ENCODE peak calls at places on chromosomes 3 and 15, in nine cellular contexts. B is stomach; T is iPS-NIHi11; Q is activated naive CD4-positive, alpha-beta T cell treated with anti-CD3 and anti-CD28 coated beads, Interleukin-2, amount 50 U/mL, for 72 hours; O is transverse colon; Y is myocyte; H is activated CD4-positive, alpha-beta T cell treated with anti-CD3 and anti-CD28 coated beads, Interleukin-2, amount 50 U/mL, for 24 hours; Z is H9; J is NCI-H226. W is an unnamed sample.

GRCh38 chr3:191523099-191523498 is 62.1 kb downstream of the PYDC2 start:
- DNase-seq in B (no peak), Q (no peak), J (no peak), H (no peak), T (no peak), Y (no peak), O (no peak), Z (no peak), W (no peak)

GRCh38 chr3:52253314-52254260 is 8.0 kb downstream of the PPM1M start:
- DNase-seq in Q (peak), O (peak), T (no peak), Y (no peak), Z (no peak), B (peak), H (no peak), J (peak), W (no peak)

GRCh38 chr3:37949866-37950265 is 40.7 kb upstream of the VILL start:
- DNase-seq in H (no peak), Q (no peak), J (no peak), Y (no peak), B (no peak), T (no peak), O (no peak), Z (no peak), W (peak)

GRCh38 chr3:136612512-136612911 is 139.7 kb downstream of the STAG1 start:
- DNase-seq in Q (no peak), T (no peak), Y (no peak), H (no peak), O (no peak), J (no peak), B (no peak), Z (no peak), W (no peak)

GRCh38 chr3:70597312-70597711 is 284.9 kb upstream of the MDFIC2 start:
- DNase-seq in B (no peak), J (no peak), Y (no peak), T (no peak), O (no peak), Z (no peak), Q (no peak), H (no peak), W (no peak)

GRCh38 chr3:17811633-17812032 is 69.2 kb upstream of the TBC1D5 start:
- DNase-seq in B (no peak), O (no peak), J (no peak), H (no peak), Z (no peak), T (no peak), Y (no peak), Q (no peak), W (no peak)

GRCh38 chr3:51718547-51719412 is 11.9 kb downstream of the GRM2 start:
- DNase-seq in Q (peak), T (peak), B (peak), Z (peak), O (peak), H (no peak), Y (peak), J (peak), W (peak)

GRCh38 chr3:9698293-9698692 is 5.3 kb upstream of the CPNE9 start:
- DNase-seq in O (no peak), B (no peak), H (no peak), Z (no peak), Y (no peak), Q (no peak), T (no peak), J (no peak), W (no peak)

GRCh38 chr3:135753506-135753905 is 212.0 kb upstream of the PPP2R3A start:
- DNase-seq in H (no peak), Z (no peak), Q (no peak), J (no peak), T (no peak), B (no peak), O (no peak), Y (no peak), W (no peak)

GRCh38 chr3:134250717-134251220 is at the start of gene RYK:
- DNase-seq in J (peak), O (peak), Q (peak), B (peak), Y (peak), Z (peak), H (peak), T (peak), W (peak)

GRCh38 chr3:123843668-123844067 is 40.5 kb downstream of the MYLK start:
- DNase-seq in Q (no peak), J (peak), O (no peak), Z (no peak), B (no peak), Y (no peak), H (no peak), T (peak), W (no peak)

GRCh38 chr3:157494581-157495281 is 8.5 kb downstream of the VEPH1 start:
- DNase-seq in H (no peak), Z (no peak), T (no peak), O (no peak), J (peak), Y (no peak), Q (no peak), B (no peak), W (no peak)

GRCh38 chr15:65870889-65871533 is 1.7 kb downstream of the RAB11A start:
- DNase-seq in Z (no peak), O (no peak), J (peak), B (no peak), T (peak), Y (peak), H (no peak), Q (no peak), W (peak)

GRCh38 chr15:98503970-98504369 is 144.4 kb upstream of the IGF1R start:
- DNase-seq in B (no peak), Z (no peak), Q (no peak), T (no peak), O (no peak), J (no peak), H (no peak), Y (no peak), W (no peak)

GRCh38 chr3:151034303-151034702 is 51.2 kb upstream of the MED12L start:
- DNase-seq in O (no peak), Y (no peak), T (no peak), J (no peak), Z (no peak), Q (no peak), H (no peak), B (no peak), W (no peak)

GRCh38 chr3:72722930-72723726 is 125.1 kb downstream of the SHQ1 start:
- DNase-seq in Z (no peak), H (no peak), O (peak), B (peak), Y (peak), Q (peak), T (no peak), J (no peak), W (peak)

GRCh38 chr15:42100021-42100800 is 5.8 kb upstream of the PLA2G4D start:
- DNase-seq in T (no peak), B (peak), Q (no peak), Y (no peak), H (no peak), O (no peak), J (no peak), Z (no peak), W (no peak)

GRCh38 chr3:12894629-12895028 is 53.3 kb upstream of the RPL32 start:
- DNase-seq in H (no peak), Z (no peak), J (no peak), B (no peak), Y (no peak), T (no peak), O (no peak), Q (no peak), W (no peak)

GRCh38 chr3:176937546-176937945 is 259.7 kb downstream of the TBL1XR1 start:
- DNase-seq in J (no peak), Q (no peak), Z (no peak), T (no peak), B (no peak), H (no peak), Y (no peak), O (no peak), W (no peak)

GRCh38 chr3:46624976-46625490 is 12.7 kb downstream of the FAM240A start:
- DNase-seq in T (peak), Q (no peak), Z (no peak), O (no peak), Y (peak), H (no peak), B (no peak), J (no peak), W (no peak)

GRCh38 chr3:77807312-77807711 is 767.4 kb downstream of the ROBO2 start:
- DNase-seq in H (no peak), Z (no peak), T (no peak), B (no peak), Q (no peak), O (no peak), J (no peak), Y (no peak), W (no peak)

GRCh38 chr15:93865610-93866009 is 365.8 kb upstream of the MCTP2 start:
- DNase-seq in O (no peak), H (no peak), J (no peak), Q (no peak), B (no peak), Z (no peak), T (no peak), Y (no peak), W (no peak)

GRCh38 chr15:40776537-40777141 is 6.9 kb downstream of the C15orf62 start:
- DNase-seq in T (no peak), H (no peak), O (no peak), J (peak), B (peak), Z (no peak), Q (no peak), Y (peak), W (no peak)

GRCh38 chr3:42340466-42340865 is 69.9 kb downstream of the LYZL4 start:
- DNase-seq in J (no peak), H (no peak), Q (no peak), B (no peak), T (no peak), Z (no peak), O (no peak), Y (no peak), W (no peak)

GRCh38 chr15:77851696-77852095 is 219.0 kb upstream of the LINGO1 start:
- DNase-seq in Y (peak), B (no peak), H (no peak), T (no peak), Q (no peak), O (no peak), J (no peak), Z (peak), W (peak)

GRCh38 chr3:47573190-47574172 is 5.2 kb downstream of the CSPG5 start:
- DNase-seq in T (no peak), J (no peak), Z (no peak), O (no peak), Y (no peak), B (no peak), H (no peak), Q (no peak), W (no peak)

GRCh38 chr3:176584413-176585176 is 612.7 kb downstream of the TBL1XR1 start:
- DNase-seq in J (peak), Q (no peak), H (no peak), T (no peak), Z (no peak), Y (no peak), B (no peak), O (no peak), W (no peak)

GRCh38 chr15:29636140-29636539 is 186.1 kb downstream of the TJP1 start:
- DNase-seq in J (no peak), O (peak), T (no peak), Z (no peak), H (no peak), B (no peak), Q (no peak), Y (peak), W (peak)

GRCh38 chr15:36365963-36366362 is 213.5 kb upstream of the CDIN1 start:
- DNase-seq in H (no peak), J (no peak), Z (no peak), Y (no peak), T (no peak), Q (no peak), B (no peak), O (no peak), W (no peak)

GRCh38 chr3:113245775-113246174 is 34.4 kb downstream of the BOC start:
- DNase-seq in T (no peak), J (no peak), Z (no peak), Q (no peak), H (no peak), O (no peak), Y (peak), B (no peak), W (no peak)

GRCh38 chr3:64783200-64783599 is 95.4 kb upstream of the ADAMTS9 start:
- DNase-seq in Q (no peak), Z (no peak), Y (no peak), B (no peak), T (no peak), J (no peak), H (no peak), O (no peak), W (no peak)

GRCh38 chr15:61155741-61156700 is 73.1 kb downstream of the RORA start:
- DNase-seq in B (no peak), O (peak), J (peak), Q (no peak), H (no peak), Z (no peak), T (no peak), Y (peak), W (no peak)

GRCh38 chr3:120642368-120642948 is 39.6 kb downstream of the HGD start:
- DNase-seq in B (no peak), Y (peak), T (no peak), H (no peak), Q (no peak), O (no peak), Z (no peak), J (peak), W (no peak)

GRCh38 chr3:128174645-128175590 is 21.6 kb downstream of the EEFSEC start:
- DNase-seq in Q (no peak), J (no peak), Y (no peak), Z (no peak), T (no peak), B (no peak), O (no peak), H (no peak), W (no peak)

GRCh38 chr3:179729086-179729485 is 76.2 kb downstream of the USP13 start:
- DNase-seq in Y (no peak), H (no peak), J (no peak), O (no peak), B (no peak), Q (no peak), T (no peak), Z (no peak), W (no peak)

GRCh38 chr3:42911551-42911950 is 5.6 kb downstream of the ZNF662 start:
- DNase-seq in B (no peak), T (no peak), O (no peak), Y (no peak), J (no peak), Z (no peak), Q (no peak), H (no peak), W (no peak)